ENCODE peak calls at places on chromosomes 3 and 15, in six cellular contexts. M is foreskin fibroblast, H is fibroblast of lung, F is cardiac fibroblast, I is fibroblast of pulmonary artery, K is ovary. A is an unnamed sample.

GRCh38 chr3:18556503-18556902 is 131.4 kb upstream of the SATB1 start:
- DNase-seq in I (no peak), H (peak; percentile 58), M (no peak), F (peak; percentile 1), K (no peak), A (no peak)

GRCh38 chr3:187291512-187292132 is at the start of gene MASP1:
- DNase-seq in M (peak; percentile 53), I (no peak), H (peak; percentile 5), F (peak; percentile 12), K (peak; percentile 14), A (no peak)

GRCh38 chr3:45992820-45993219 is 2.8 kb downstream of the FYCO1 start:
- DNase-seq in F (peak; percentile 66), H (peak; percentile 95), K (no peak), M (peak; percentile 93), I (peak; percentile 41), A (no peak)

GRCh38 chr15:58556028-58556361 is 124.2 kb downstream of the LIPC start:
- DNase-seq in I (no peak), M (no peak), K (no peak), H (no peak), F (no peak), A (no peak)

GRCh38 chr15:83396071-83396470 is 51.1 kb upstream of the SH3GL3 start:
- DNase-seq in K (no peak), H (peak; percentile 29), F (peak; percentile 24), M (peak; percentile 14), I (no peak), A (peak; percentile 95)

GRCh38 chr15:57640935-57641682 is 49.4 kb downstream of the MYZAP start:
- DNase-seq in K (no peak), H (peak; percentile 13), F (peak; percentile 46), I (peak; percentile 57), M (peak; percentile 67), A (no peak)

GRCh38 chr3:117633207-117633606 is 923.6 kb downstream of the TUSC7 start:
- DNase-seq in H (no peak), M (no peak), K (no peak), I (no peak), F (no peak), A (no peak)

GRCh38 chr3:135007622-135008021 is 212.6 kb downstream of the EPHB1 start:
- DNase-seq in K (no peak), H (peak; percentile 18), I (no peak), M (no peak), F (no peak), A (peak; percentile 87)

GRCh38 chr3:104941785-104942184 is 424.9 kb upstream of the ALCAM start:
- DNase-seq in I (no peak), H (peak; percentile 36), F (no peak), M (no peak), K (no peak), A (no peak)

GRCh38 chr3:133563186-133563591 is 10.3 kb upstream of the CDV3 start:
- DNase-seq in M (peak; percentile 75), K (no peak), F (no peak), I (peak; percentile 24), H (peak; percentile 51), A (no peak)

GRCh38 chr3:113736548-113737089 is 9.4 kb downstream of the NAA50 start:
- DNase-seq in H (peak; percentile 54), K (peak; percentile 12), M (peak; percentile 79), F (peak; percentile 80), I (peak; percentile 84), A (no peak)

GRCh38 chr3:33403756-33404155 is 36.4 kb downstream of the UBP1 start:
- DNase-seq in K (no peak), F (no peak), M (no peak), H (peak; percentile 62), I (no peak), A (no peak)

GRCh38 chr3:129356756-129357425 is 71.5 kb downstream of the EFCAB12 start:
- DNase-seq in H (no peak), F (no peak), K (no peak), M (no peak), I (no peak), A (no peak)

GRCh38 chr3:129352045-129352444 is 73.4 kb downstream of the HMCES start:
- DNase-seq in F (no peak), K (no peak), H (no peak), I (no peak), M (no peak), A (no peak)

GRCh38 chr3:129349791-129350190 is 71.1 kb downstream of the HMCES start:
- DNase-seq in K (no peak), H (no peak), F (no peak), I (no peak), M (no peak), A (no peak)

GRCh38 chr3:129352650-129353588 is 74.2 kb downstream of the HMCES start:
- DNase-seq in F (no peak), H (no peak), K (no peak), I (peak; percentile 15), M (no peak), A (no peak)

GRCh38 chr3:129353589-129353941 is 74.9 kb downstream of the EFCAB12 start:
- DNase-seq in I (no peak), M (no peak), K (no peak), H (no peak), F (no peak), A (no peak)
- H3K4me3 ChIP-seq in I (no peak overlapping the region), M (no peak overlapping the region), K (no peak overlapping the region), H (no peak overlapping the region), F (no peak overlapping the region), A (no peak overlapping the region)

GRCh38 chr3:128488636-128488994 is 4.4 kb downstream of the GATA2 start:
- DNase-seq in F (no peak), K (no peak), M (no peak), H (peak; percentile 37), I (no peak), A (no peak)

GRCh38 chr3:128486692-128487537 is 6.1 kb downstream of the GATA2 start:
- DNase-seq in I (peak; percentile 49), F (no peak), M (peak; percentile 66), H (peak; percentile 59), K (no peak), A (no peak)

GRCh38 chr3:128487813-128488635 is 5.0 kb downstream of the GATA2 start:
- DNase-seq in M (peak; percentile 95), F (peak; percentile 93), H (peak; percentile 91), K (peak; percentile 69), I (peak; percentile 93), A (no peak)

GRCh38 chr3:128486157-128486691 is 6.8 kb downstream of the GATA2 start:
- DNase-seq in K (no peak), I (no peak), M (peak; percentile 14), F (no peak), H (no peak), A (no peak)

DNA sequence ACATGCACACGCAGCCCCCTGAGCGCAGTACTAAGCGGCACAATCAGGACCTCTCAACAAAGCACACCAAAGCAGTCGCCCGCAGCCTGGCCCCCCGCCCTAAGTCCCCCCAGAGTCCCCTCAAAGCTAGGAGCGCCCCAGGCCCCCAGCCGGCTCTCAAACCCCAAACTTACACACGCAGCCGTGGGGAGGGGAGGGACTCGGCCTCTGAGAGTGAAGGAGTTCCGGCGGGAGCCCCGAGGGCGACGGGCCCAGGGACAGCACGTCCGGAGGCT is 5.5 kb downstream of the GATA2 start:
- DNase-seq in M (no peak), H (no peak), F (no peak), I (no peak), K (no peak), A (no peak)
- H3K4me3 ChIP-seq in M (peak overlapping the region; percentile 72), H (peak overlapping the region; percentile 29), F (peak overlapping the region; percentile 71), I (peak overlapping the region; percentile 84), K (peak overlapping the region; percentile 58), A (peak overlapping the region; percentile 84)

DNA sequence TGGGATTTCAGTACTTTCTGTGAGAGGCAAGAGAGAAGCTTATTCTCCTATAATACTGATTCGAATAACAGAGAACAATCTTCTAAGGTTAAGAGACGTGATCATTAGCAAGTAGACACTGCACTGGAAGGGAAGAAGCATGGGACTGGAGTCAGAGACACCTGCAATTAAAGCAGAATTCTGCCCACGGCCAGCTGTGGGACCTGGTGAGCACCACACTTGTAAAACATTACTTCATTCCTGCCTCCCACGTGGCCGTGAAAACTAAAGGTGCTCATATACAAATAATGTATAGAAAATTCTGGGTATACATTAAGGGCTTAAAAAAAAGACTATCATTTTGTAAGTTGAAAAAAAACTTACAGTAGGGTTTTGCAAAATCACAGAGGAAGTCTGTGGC is 2.0 kb downstream of the TM2D3 start:
- DNase-seq in M (no peak), H (no peak), F (no peak), I (no peak), K (no peak), A (no peak)
- H3K4me3 ChIP-seq in M (peak overlapping the region; percentile 94), H (peak overlapping the region; percentile 93), F (no peak overlapping the region), I (no peak overlapping the region), K (no peak overlapping the region), A (no peak overlapping the region)

GRCh38 chr3:49805367-49805782 is 2.3 kb downstream of the INKA1 start:
- DNase-seq in K (peak; percentile 84), I (peak; percentile 97), H (peak; percentile 21), F (peak; percentile 99), M (peak; percentile 94), A (no peak)
- H3K4me3 ChIP-seq in K (no peak overlapping the region), I (peak overlapping the region; percentile 82), H (no peak overlapping the region), F (peak overlapping the region; percentile 8), M (peak overlapping the region; percentile 8), A (no peak overlapping the region)